ENCODE peak calls at places on chromosomes 11 and 22, in eight cellular contexts. Y is endothelial cell, P is esophagus squamous epithelium, W is tibial nerve, F is Calu3, B is fibroblast of lung, L is IMR-90, Z is nephron progenitor cell. O is an unnamed sample.

GRCh38 chr11:77873345-77873744 is 52.4 kb downstream of the AAMDC start:
- DNase-seq in Y (no peak), P (no peak), W (no peak), F (no peak), B (no peak), L (no peak), Z (no peak), O (no peak)

GRCh38 chr11:122439911-122440782 is 215.4 kb upstream of the UBASH3B start:
- DNase-seq in Y (peak), P (no peak), W (no peak), F (no peak), B (peak), L (peak), Z (peak), O (peak)

GRCh38 chr11:19311306-19312030 is 70.7 kb upstream of the E2F8 start:
- DNase-seq in Y (peak), P (no peak), W (peak), F (peak), B (peak), L (peak), Z (peak), O (no peak)

GRCh38 chr11:36469063-36469462 is 41.0 kb downstream of the TRAF6 start:
- DNase-seq in Y (peak), P (no peak), W (no peak), F (no peak), B (no peak), L (no peak), Z (peak), O (no peak)

GRCh38 chr22:33971561-33971961 is 51.3 kb upstream of the LARGE1 start:
- DNase-seq in Y (no peak), P (no peak), W (peak), F (peak), B (no peak), L (no peak), Z (no peak), O (no peak)

GRCh38 chr11:12792590-12792989 is 118.4 kb downstream of the TEAD1 start:
- DNase-seq in Y (no peak), P (no peak), W (no peak), F (no peak), B (peak), L (peak), Z (no peak), O (no peak)

GRCh38 chr22:27718186-27719032 is 83.1 kb downstream of the MN1 start:
- DNase-seq in Y (no peak), P (no peak), W (peak), F (peak), B (peak), L (peak), Z (peak), O (peak)

GRCh38 chr11:88538088-88538487 is 200.6 kb upstream of the CTSC start:
- DNase-seq in Y (no peak), P (no peak), W (no peak), F (no peak), B (peak), L (peak), Z (no peak), O (no peak)

GRCh38 chr11:30192620-30193019 is 38.2 kb upstream of the FSHB start:
- DNase-seq in Y (no peak), P (no peak), W (no peak), F (no peak), B (no peak), L (no peak), Z (no peak), O (no peak)

GRCh38 chr11:92527467-92527866 is 302.8 kb downstream of the FAT3 start:
- DNase-seq in Y (no peak), P (no peak), W (no peak), F (no peak), B (peak), L (no peak), Z (no peak), O (no peak)
- TF ChIP-seq CTCF in Y (no peak), P (no peak), W (no peak), F (no peak), B (no peak), L (no peak), Z (no peak), O (no peak)

GRCh38 chr11:3929689-3930088 is 74.2 kb downstream of the STIM1 start:
- DNase-seq in Y (no peak), P (no peak), W (no peak), F (no peak), B (no peak), L (no peak), Z (no peak), O (no peak)

GRCh38 chr11:3929232-3929631 is 73.8 kb downstream of the STIM1 start:
- DNase-seq in Y (no peak), P (no peak), W (no peak), F (no peak), B (no peak), L (peak), Z (no peak), O (no peak)

GRCh38 chr11:3925513-3925912 is 70.0 kb downstream of the STIM1 start:
- DNase-seq in Y (no peak), P (no peak), W (no peak), F (no peak), B (no peak), L (no peak), Z (no peak), O (no peak)

GRCh38 chr11:3926458-3927095 is 71.1 kb downstream of the STIM1 start:
- DNase-seq in Y (no peak), P (no peak), W (no peak), F (no peak), B (no peak), L (peak), Z (no peak), O (no peak)

GRCh38 chr11:3927129-3927796 is 71.8 kb downstream of the STIM1 start:
- DNase-seq in Y (no peak), P (no peak), W (no peak), F (no peak), B (no peak), L (no peak), Z (no peak), O (no peak)
- TF ChIP-seq CTCF in Y (no peak), P (no peak), W (no peak), F (no peak), B (no peak), L (no peak), Z (no peak), O (no peak)

GRCh38 chr11:120385110-120385509 is 48.9 kb downstream of the ARHGEF12 start:
- DNase-seq in Y (no peak), P (no peak), W (no peak), F (no peak), B (peak), L (peak), Z (no peak), O (no peak)
- TF ChIP-seq CTCF in Y (no peak), P (no peak), W (no peak), F (no peak), B (no peak), L (no peak), Z (no peak), O (no peak)

DNA sequence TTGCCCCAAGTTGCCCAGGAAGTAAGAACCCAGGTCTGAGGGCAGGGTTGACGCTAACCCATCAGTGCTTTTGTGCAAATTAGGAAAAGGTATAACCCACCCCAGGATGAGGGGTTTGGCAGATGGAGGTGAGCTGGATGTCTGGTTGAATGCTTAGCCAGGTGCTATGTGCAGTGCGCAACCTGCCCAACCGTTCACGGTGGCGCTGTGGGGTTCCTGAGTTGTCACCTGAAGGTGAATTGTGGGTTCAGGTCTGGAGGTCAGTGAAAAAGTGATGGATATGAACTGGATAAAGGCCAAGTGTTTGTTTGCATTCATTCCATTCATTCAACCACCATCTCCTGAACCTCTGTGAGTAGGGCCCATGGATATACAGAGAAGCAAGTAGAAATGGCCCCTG is 14.3 kb upstream of the LGALS2 start:
- DNase-seq in Y (no peak), P (no peak), W (no peak), F (peak), B (no peak), L (no peak), Z (no peak), O (no peak)
- TF ChIP-seq CTCF in Y (no peak), P (peak), W (no peak), F (peak), B (no peak), L (no peak), Z (no peak), O (no peak)

DNA sequence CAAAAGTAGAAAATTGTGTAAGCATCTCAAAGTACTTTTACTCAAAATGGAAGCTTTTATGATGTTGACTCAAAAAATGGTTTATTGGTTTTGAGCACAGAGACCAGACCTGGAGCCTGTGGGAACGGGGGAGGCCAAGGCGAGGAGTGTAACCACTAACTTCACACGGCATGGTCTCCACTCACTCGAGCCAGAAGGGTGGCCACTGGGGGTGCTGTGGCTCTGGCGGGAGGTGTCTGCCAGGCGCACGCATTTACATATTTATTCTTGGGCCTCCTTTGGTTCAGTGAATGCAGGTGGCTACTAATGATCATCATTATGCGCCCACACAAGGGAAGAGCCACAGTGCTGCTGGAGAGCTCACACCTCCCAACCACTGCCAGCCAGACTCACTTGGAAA is 64.6 kb downstream of the FLRT1 start:
- DNase-seq in Y (no peak), P (no peak), W (no peak), F (no peak), B (no peak), L (no peak), Z (no peak), O (no peak)
- TF ChIP-seq CTCF in Y (no peak), P (no peak), W (no peak), F (no peak), B (no peak), L (peak), Z (peak), O (no peak)

GRCh38 chr22:38177044-38177443 is 4.6 kb downstream of the PLA2G6 start:
- DNase-seq in Y (no peak), P (no peak), W (no peak), F (no peak), B (no peak), L (no peak), Z (no peak), O (no peak)

GRCh38 chr22:38177926-38178604 is 3.6 kb downstream of the PLA2G6 start:
- DNase-seq in Y (no peak), P (no peak), W (no peak), F (peak), B (peak), L (peak), Z (no peak), O (peak)

GRCh38 chr22:38181453-38182200 is at the start of gene PLA2G6:
- DNase-seq in Y (peak), P (peak), W (peak), F (peak), B (peak), L (peak), Z (peak), O (peak)

GRCh38 chr22:38184788-38185187 is 3.2 kb upstream of the PLA2G6 start:
- DNase-seq in Y (no peak), P (no peak), W (no peak), F (no peak), B (no peak), L (no peak), Z (no peak), O (no peak)

GRCh38 chr22:38180841-38181452 is 683 bp downstream of the PLA2G6 start:
- DNase-seq in Y (no peak), P (no peak), W (no peak), F (peak), B (peak), L (no peak), Z (no peak), O (peak)
- TF ChIP-seq CTCF in Y (no peak), P (peak), W (no peak), F (no peak), B (no peak), L (no peak), Z (no peak), O (no peak)

GRCh38 chr11:46896719-46897406 is 21.5 kb downstream of the LRP4 start:
- DNase-seq in Y (no peak), P (no peak), W (no peak), F (peak), B (peak), L (peak), Z (no peak), O (no peak)
- TF ChIP-seq CTCF in Y (peak), P (peak), W (no peak), F (peak), B (peak), L (peak), Z (no peak), O (no peak)

DNA sequence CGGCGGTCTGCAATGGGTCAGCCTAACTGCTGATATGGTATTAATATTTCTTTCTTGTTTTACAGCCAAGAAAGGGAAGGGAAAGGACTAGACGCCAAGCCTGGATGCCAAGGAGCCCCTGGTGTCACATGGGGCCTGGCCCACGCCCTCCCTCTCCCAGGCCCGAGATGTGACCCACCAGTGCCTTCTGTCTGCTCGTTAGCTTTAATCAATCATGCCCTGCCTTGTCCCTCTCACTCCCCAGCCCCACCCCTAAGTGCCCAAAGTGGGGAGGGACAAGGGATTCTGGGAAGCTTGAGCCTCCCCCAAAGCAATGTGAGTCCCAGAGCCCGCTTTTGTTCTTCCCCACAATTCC is 1.9 kb downstream of the MDK start:
- DNase-seq in Y (no peak), P (no peak), W (no peak), F (no peak), B (no peak), L (no peak), Z (no peak), O (no peak)
- TF ChIP-seq CTCF in Y (no peak), P (no peak), W (no peak), F (no peak), B (no peak), L (no peak), Z (no peak), O (no peak)

DNA sequence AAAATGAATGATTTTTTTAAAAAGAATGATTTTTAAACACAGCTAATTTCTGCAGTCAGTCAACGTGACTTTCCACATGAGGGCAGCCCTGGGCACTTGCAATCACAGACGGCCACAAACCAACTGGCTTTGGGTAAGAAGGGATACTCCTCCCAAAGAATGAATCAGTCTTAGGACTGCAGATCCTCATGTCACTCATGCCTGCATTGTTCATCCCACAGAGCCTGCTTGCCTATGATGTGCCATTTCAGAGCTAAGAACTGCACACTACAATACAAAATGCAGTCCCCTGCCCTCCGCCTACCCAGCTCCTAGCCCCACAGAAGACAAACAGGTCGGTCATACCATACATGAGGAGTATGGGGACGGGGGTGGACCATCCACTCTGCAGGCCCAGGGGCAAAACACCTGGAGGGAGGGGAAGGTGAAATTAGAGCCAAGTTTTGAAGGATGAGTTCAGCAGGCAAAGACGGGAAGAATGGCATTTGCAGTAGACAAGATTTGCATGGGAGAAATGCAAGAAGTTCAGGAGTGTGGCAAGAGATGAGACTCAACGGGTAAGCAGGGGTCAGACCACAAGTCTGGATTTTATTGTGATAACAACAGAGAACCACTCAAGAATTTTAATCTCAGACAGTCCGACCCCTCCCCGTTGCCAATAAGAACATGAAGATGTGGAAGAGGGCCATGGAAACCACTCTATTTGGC is 24.7 kb downstream of the PACSIN2 start:
- DNase-seq in Y (no peak), P (no peak), W (no peak), F (peak), B (peak), L (peak), Z (no peak), O (no peak)
- TF ChIP-seq CTCF in Y (no peak), P (peak), W (peak), F (no peak), B (peak), L (peak), Z (no peak), O (no peak)